ENCODE peak calls at places on chromosomes 3 and 15, in nine cellular contexts. Y, C, S, N, M, P, F, Z and Q are unnamed samples.

GRCh38 chr15:73540161-73540560 is 93.0 kb downstream of the NPTN start:
- DNase-seq in P (no peak), Z (no peak), M (no peak), C (peak), F (no peak), S (no peak), N (no peak), Y (no peak), Q (no peak)

GRCh38 chr15:69742361-69742760 is 289.7 kb downstream of the RPLP1 start:
- DNase-seq in N (no peak), Y (no peak), P (no peak), C (no peak), Z (no peak), F (no peak), S (peak), M (no peak), Q (no peak)

GRCh38 chr3:96012941-96013340 is 801.5 kb upstream of the EPHA6 start:
- DNase-seq in C (peak), F (no peak), N (no peak), Z (no peak), P (no peak), S (no peak), Y (no peak), M (no peak), Q (no peak)

GRCh38 chr15:52295421-52295991 is at the start of gene MYO5C:
- DNase-seq in P (peak), S (no peak), M (no peak), Y (peak), Z (no peak), N (peak), C (peak), F (peak), Q (no peak)

GRCh38 chr3:146466596-146466995 is 2.8 kb downstream of the PLSCR2 start:
- DNase-seq in Z (no peak), N (no peak), P (peak), C (peak), S (no peak), M (no peak), Y (no peak), F (no peak), Q (no peak)

GRCh38 chr3:153615863-153616262 is 453.8 kb downstream of the RAP2B start:
- DNase-seq in S (no peak), Y (no peak), F (no peak), N (no peak), M (no peak), P (no peak), C (no peak), Z (no peak), Q (no peak)

GRCh38 chr15:40915106-40915661 is 14.0 kb upstream of the DLL4 start:
- DNase-seq in Y (no peak), P (no peak), M (no peak), N (no peak), C (no peak), Z (no peak), F (no peak), S (no peak), Q (no peak)

GRCh38 chr15:77607894-77608261 is 24.8 kb downstream of the LINGO1 start:
- DNase-seq in N (no peak), S (no peak), Z (no peak), F (no peak), P (no peak), Y (no peak), M (no peak), C (no peak), Q (no peak)

GRCh38 chr3:195905970-195906864 is 2.1 kb downstream of the TNK2 start:
- DNase-seq in C (peak), S (peak), P (peak), F (no peak), Z (no peak), N (no peak), M (peak), Y (no peak), Q (no peak)

GRCh38 chr15:95829062-95829461 is 501.4 kb upstream of the NR2F2 start:
- DNase-seq in F (no peak), M (no peak), S (no peak), Z (no peak), N (no peak), C (no peak), Y (no peak), P (no peak), Q (no peak)

GRCh38 chr15:60120100-60120499 is 116.0 kb downstream of the FOXB1 start:
- DNase-seq in Z (no peak), Y (peak), M (peak), N (no peak), C (no peak), S (no peak), P (no peak), F (no peak), Q (no peak)

GRCh38 chr3:52742418-52743041 is 28.2 kb downstream of the NEK4 start:
- DNase-seq in N (peak), M (peak), S (peak), C (peak), P (peak), Y (no peak), F (no peak), Z (no peak), Q (no peak)

GRCh38 chr3:195258449-195259145 is 12.4 kb downstream of the XXYLT1 start:
- DNase-seq in P (no peak), S (no peak), Z (no peak), M (peak), C (no peak), N (no peak), Y (peak), F (no peak), Q (no peak)

GRCh38 chr15:90203473-90203872 is 2.3 kb downstream of the SEMA4B start:
- DNase-seq in P (no peak), F (no peak), S (no peak), Y (no peak), Z (no peak), C (no peak), N (no peak), M (no peak), Q (no peak)

GRCh38 chr3:42067324-42067723 is 23.8 kb upstream of the TRAK1 start:
- DNase-seq in F (no peak), N (no peak), M (peak), S (peak), P (peak), Y (no peak), Z (no peak), C (no peak), Q (no peak)

GRCh38 chr3:152060701-152061100 is 187.3 kb downstream of the SUCNR1 start:
- DNase-seq in N (no peak), Y (no peak), S (peak), F (no peak), P (no peak), Z (no peak), M (no peak), C (no peak), Q (no peak)

GRCh38 chr15:68658641-68659358 is 80.0 kb downstream of the CORO2B start:
- DNase-seq in C (no peak), N (no peak), Z (no peak), S (no peak), F (no peak), M (no peak), P (no peak), Y (peak), Q (no peak)

GRCh38 chr15:49438970-49439631 is 16.1 kb downstream of the FGF7 start:
- DNase-seq in Y (no peak), C (no peak), S (no peak), Z (no peak), M (peak), F (peak), P (no peak), N (no peak), Q (peak)

GRCh38 chr15:99944131-99944530 is 210.9 kb upstream of the LYSMD4 start:
- DNase-seq in Z (no peak), P (no peak), N (no peak), F (no peak), S (no peak), M (no peak), C (no peak), Y (no peak), Q (no peak)

GRCh38 chr3:72692959-72693518 is 155.2 kb downstream of the SHQ1 start:
- DNase-seq in Y (peak), C (no peak), Z (no peak), F (no peak), N (no peak), P (no peak), M (no peak), S (no peak), Q (no peak)

GRCh38 chr3:58049143-58049785 is 41.0 kb downstream of the FLNB start:
- DNase-seq in P (peak), N (peak), Y (peak), M (no peak), S (peak), F (peak), Z (peak), C (peak), Q (no peak)

GRCh38 chr15:73601449-73602425 is 31.5 kb downstream of the NPTN start:
- DNase-seq in F (peak), N (no peak), S (peak), Y (no peak), Z (no peak), C (peak), P (peak), M (no peak), Q (no peak)

GRCh38 chr3:54339608-54340007 is 217.3 kb downstream of the CACNA2D3 start:
- DNase-seq in C (no peak), F (no peak), Z (no peak), M (no peak), S (no peak), N (no peak), P (no peak), Y (no peak), Q (no peak)

GRCh38 chr3:29463306-29463705 is 182.4 kb downstream of the RBMS3 start:
- DNase-seq in S (no peak), Z (no peak), C (peak), F (no peak), P (no peak), M (no peak), Y (no peak), N (no peak), Q (no peak)

GRCh38 chr3:100175637-100176250 is 61.4 kb upstream of the FILIP1L start:
- DNase-seq in M (no peak), Z (no peak), Y (no peak), C (no peak), S (no peak), F (no peak), P (no peak), N (no peak), Q (no peak)

GRCh38 chr3:14265246-14265962 is 86.8 kb downstream of the LSM3 start:
- DNase-seq in P (peak), Y (no peak), C (peak), S (no peak), F (no peak), M (peak), Z (no peak), N (peak), Q (no peak)

GRCh38 chr15:90343391-90343790 is 8.7 kb upstream of the ZNF774 start:
- DNase-seq in C (peak), N (no peak), Z (no peak), M (no peak), F (no peak), Y (no peak), S (no peak), P (peak), Q (no peak)

GRCh38 chr3:160133757-160134156 is 91.5 kb upstream of the C3orf80 start:
- DNase-seq in Z (peak), C (peak), F (no peak), Y (peak), S (no peak), N (no peak), M (no peak), P (no peak), Q (no peak)